ENCODE peak calls at places on chromosomes 1 and 21, in six cellular contexts. One of them, this sample, is unnamed.
A peak's percentile ranks its signal among the peaks of the same experiment; 100 is the strongest.

GRCh38 chr1:171581226-171581625 is 40.8 kb upstream of the MYOCOS start:
- DNase-seq in left lung: no peak
- DNase-seq in adrenal gland: no peak
- DNase-seq in fibroblast of pulmonary artery: no peak
- DNase-seq in esophagus muscularis mucosa: no peak
- DNase-seq in uterus: no peak
- DNase-seq in this sample: no peak

GRCh38 chr1:15501208-15502032 is 22.6 kb downstream of the CASP9 start:
- DNase-seq in left lung: peak; percentile 87
- DNase-seq in adrenal gland: peak; percentile 81
- DNase-seq in fibroblast of pulmonary artery: peak; percentile 61
- DNase-seq in esophagus muscularis mucosa: no peak
- DNase-seq in uterus: no peak
- DNase-seq in this sample: peak; percentile 59

GRCh38 chr1:99600782-99601181 is 45.1 kb upstream of the PALMD start:
- DNase-seq in left lung: no peak
- DNase-seq in adrenal gland: no peak
- DNase-seq in fibroblast of pulmonary artery: peak; percentile 40
- DNase-seq in esophagus muscularis mucosa: no peak
- DNase-seq in uterus: no peak
- DNase-seq in this sample: no peak

GRCh38 chr1:151790940-151791651 is 796 bp upstream of the TDRKH start:
- DNase-seq in left lung: peak; percentile 83
- DNase-seq in adrenal gland: peak; percentile 34
- DNase-seq in fibroblast of pulmonary artery: no peak
- DNase-seq in esophagus muscularis mucosa: no peak
- DNase-seq in uterus: no peak
- DNase-seq in this sample: peak; percentile 10

GRCh38 chr1:153742411-153743142 is 14.7 kb downstream of the INTS3 start:
- DNase-seq in left lung: no peak
- DNase-seq in adrenal gland: peak; percentile 52
- DNase-seq in fibroblast of pulmonary artery: peak; percentile 47
- DNase-seq in esophagus muscularis mucosa: no peak
- DNase-seq in uterus: no peak
- DNase-seq in this sample: peak; percentile 50

GRCh38 chr1:201731592-201731991 is 97.4 kb upstream of the IPO9 start:
- DNase-seq in left lung: no peak
- DNase-seq in adrenal gland: no peak
- DNase-seq in fibroblast of pulmonary artery: no peak
- DNase-seq in esophagus muscularis mucosa: no peak
- DNase-seq in uterus: no peak
- DNase-seq in this sample: peak; percentile 78

GRCh38 chr21:40404319-40404906 is 442.5 kb downstream of the DSCAM start:
- DNase-seq in left lung: no peak
- DNase-seq in adrenal gland: no peak
- DNase-seq in fibroblast of pulmonary artery: no peak
- DNase-seq in esophagus muscularis mucosa: no peak
- DNase-seq in uterus: no peak
- DNase-seq in this sample: no peak

GRCh38 chr1:43563779-43564616 is 33.3 kb downstream of the PTPRF start:
- DNase-seq in left lung: no peak
- DNase-seq in adrenal gland: peak; percentile 51
- DNase-seq in fibroblast of pulmonary artery: peak; percentile 24
- DNase-seq in esophagus muscularis mucosa: no peak
- DNase-seq in uterus: peak; percentile 83
- DNase-seq in this sample: no peak

GRCh38 chr1:64743954-64744491 is 852 bp upstream of the RAVER2 start:
- DNase-seq in left lung: no peak
- DNase-seq in adrenal gland: no peak
- DNase-seq in fibroblast of pulmonary artery: no peak
- DNase-seq in esophagus muscularis mucosa: no peak
- DNase-seq in uterus: no peak
- DNase-seq in this sample: no peak

GRCh38 chr21:31865429-31865970 is 7.3 kb upstream of the HUNK start:
- DNase-seq in left lung: no peak
- DNase-seq in adrenal gland: no peak
- DNase-seq in fibroblast of pulmonary artery: no peak
- DNase-seq in esophagus muscularis mucosa: no peak
- DNase-seq in uterus: no peak
- DNase-seq in this sample: no peak

GRCh38 chr1:187167555-187167954 is 338.8 kb downstream of the PLA2G4A start:
- DNase-seq in left lung: no peak
- DNase-seq in adrenal gland: no peak
- DNase-seq in fibroblast of pulmonary artery: no peak
- DNase-seq in esophagus muscularis mucosa: no peak
- DNase-seq in uterus: no peak
- DNase-seq in this sample: no peak

GRCh38 chr1:8439015-8439702 is 121.2 kb downstream of the SLC45A1 start:
- DNase-seq in left lung: peak; percentile 94
- DNase-seq in adrenal gland: peak; percentile 74
- DNase-seq in fibroblast of pulmonary artery: peak; percentile 87
- DNase-seq in esophagus muscularis mucosa: peak; percentile 95
- DNase-seq in uterus: peak; percentile 73
- DNase-seq in this sample: peak; percentile 86

GRCh38 chr1:157968951-157969350 is 24.5 kb upstream of the KIRREL1 start:
- DNase-seq in left lung: no peak
- DNase-seq in adrenal gland: no peak
- DNase-seq in fibroblast of pulmonary artery: peak; percentile 93
- DNase-seq in esophagus muscularis mucosa: no peak
- DNase-seq in uterus: peak; percentile 35
- DNase-seq in this sample: peak; percentile 50

GRCh38 chr1:173241528-173242347 is 34.6 kb upstream of the TNFSF4 start:
- DNase-seq in left lung: no peak
- DNase-seq in adrenal gland: no peak
- DNase-seq in fibroblast of pulmonary artery: no peak
- DNase-seq in esophagus muscularis mucosa: no peak
- DNase-seq in uterus: no peak
- DNase-seq in this sample: no peak

GRCh38 chr1:246096356-246096755 is 410.7 kb downstream of the SMYD3 start:
- DNase-seq in left lung: no peak
- DNase-seq in adrenal gland: no peak
- DNase-seq in fibroblast of pulmonary artery: no peak
- DNase-seq in esophagus muscularis mucosa: no peak
- DNase-seq in uterus: no peak
- DNase-seq in this sample: no peak

GRCh38 chr1:41681331-41682136 is 197.1 kb upstream of the EDN2 start:
- DNase-seq in left lung: no peak
- DNase-seq in adrenal gland: no peak
- DNase-seq in fibroblast of pulmonary artery: no peak
- DNase-seq in esophagus muscularis mucosa: no peak
- DNase-seq in uterus: no peak
- DNase-seq in this sample: peak; percentile 89

GRCh38 chr1:28296401-28297220 is 32.2 kb upstream of the MED18 start:
- DNase-seq in left lung: no peak
- DNase-seq in adrenal gland: peak; percentile 31
- DNase-seq in fibroblast of pulmonary artery: peak; percentile 82
- DNase-seq in esophagus muscularis mucosa: no peak
- DNase-seq in uterus: peak; percentile 91
- DNase-seq in this sample: peak; percentile 88
- H3K4me3 ChIP-seq in left lung: no peak overlapping the region
- H3K4me3 ChIP-seq in adrenal gland: peak overlapping the region; percentile 31
- H3K4me3 ChIP-seq in fibroblast of pulmonary artery: peak overlapping the region; percentile 26
- H3K4me3 ChIP-seq in esophagus muscularis mucosa: no peak overlapping the region
- H3K4me3 ChIP-seq in uterus: no peak overlapping the region
- H3K4me3 ChIP-seq in this sample: peak overlapping the region; percentile 2

GRCh38 chr1:92486251-92487077 is at the start of gene GFI1:
- DNase-seq in left lung: peak; percentile 91
- DNase-seq in adrenal gland: no peak
- DNase-seq in fibroblast of pulmonary artery: peak; percentile 17
- DNase-seq in esophagus muscularis mucosa: no peak
- DNase-seq in uterus: no peak
- DNase-seq in this sample: peak; percentile 23
- TF ChIP-seq CTCF in left lung: no peak
- TF ChIP-seq CTCF in adrenal gland: no peak
- TF ChIP-seq CTCF in fibroblast of pulmonary artery: no peak
- TF ChIP-seq CTCF in esophagus muscularis mucosa: no peak
- TF ChIP-seq CTCF in uterus: no peak
- TF ChIP-seq CTCF in this sample: no peak

DNA sequence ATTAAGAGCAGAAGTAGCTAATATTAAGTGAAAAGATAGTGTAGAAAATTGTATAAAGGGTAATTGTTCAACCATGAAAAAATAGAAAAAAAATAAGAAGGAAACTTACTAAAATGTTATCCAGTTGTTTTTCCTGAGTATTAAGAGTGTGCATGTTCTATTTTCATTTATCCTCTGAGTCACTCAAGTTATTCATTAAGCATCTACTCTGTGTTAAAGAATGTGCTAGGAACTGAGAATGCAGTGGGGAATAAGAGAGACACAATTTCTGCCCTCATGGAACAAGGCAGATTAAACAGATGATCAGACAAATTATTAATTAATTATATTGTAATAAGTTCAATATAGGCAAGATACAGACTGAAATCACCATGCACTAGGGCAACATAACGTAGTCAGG is 10.8 kb upstream of the PIGK start:
- DNase-seq in left lung: no peak
- DNase-seq in adrenal gland: no peak
- DNase-seq in fibroblast of pulmonary artery: no peak
- DNase-seq in esophagus muscularis mucosa: no peak
- DNase-seq in uterus: no peak
- DNase-seq in this sample: no peak
- H3K4me3 ChIP-seq in left lung: no peak overlapping the region
- H3K4me3 ChIP-seq in adrenal gland: no peak overlapping the region
- H3K4me3 ChIP-seq in fibroblast of pulmonary artery: no peak overlapping the region
- H3K4me3 ChIP-seq in esophagus muscularis mucosa: no peak overlapping the region
- H3K4me3 ChIP-seq in uterus: no peak overlapping the region
- H3K4me3 ChIP-seq in this sample: no peak overlapping the region

GRCh38 chr1:2462819-2463218 is 13.3 kb upstream of the PLCH2 start:
- DNase-seq in left lung: no peak
- DNase-seq in adrenal gland: no peak
- DNase-seq in fibroblast of pulmonary artery: no peak
- DNase-seq in esophagus muscularis mucosa: no peak
- DNase-seq in uterus: no peak
- DNase-seq in this sample: no peak

GRCh38 chr1:2460996-2461751 is 14.9 kb upstream of the PLCH2 start:
- DNase-seq in left lung: no peak
- DNase-seq in adrenal gland: peak; percentile 40
- DNase-seq in fibroblast of pulmonary artery: no peak
- DNase-seq in esophagus muscularis mucosa: no peak
- DNase-seq in uterus: no peak
- DNase-seq in this sample: no peak

GRCh38 chr1:2457444-2457843 is 18.6 kb upstream of the PLCH2 start:
- DNase-seq in left lung: no peak
- DNase-seq in adrenal gland: no peak
- DNase-seq in fibroblast of pulmonary artery: no peak
- DNase-seq in esophagus muscularis mucosa: no peak
- DNase-seq in uterus: no peak
- DNase-seq in this sample: no peak

GRCh38 chr1:2460203-2460602 is 15.9 kb upstream of the PLCH2 start:
- DNase-seq in left lung: no peak
- DNase-seq in adrenal gland: no peak
- DNase-seq in fibroblast of pulmonary artery: no peak
- DNase-seq in esophagus muscularis mucosa: no peak
- DNase-seq in uterus: no peak
- DNase-seq in this sample: no peak

DNA sequence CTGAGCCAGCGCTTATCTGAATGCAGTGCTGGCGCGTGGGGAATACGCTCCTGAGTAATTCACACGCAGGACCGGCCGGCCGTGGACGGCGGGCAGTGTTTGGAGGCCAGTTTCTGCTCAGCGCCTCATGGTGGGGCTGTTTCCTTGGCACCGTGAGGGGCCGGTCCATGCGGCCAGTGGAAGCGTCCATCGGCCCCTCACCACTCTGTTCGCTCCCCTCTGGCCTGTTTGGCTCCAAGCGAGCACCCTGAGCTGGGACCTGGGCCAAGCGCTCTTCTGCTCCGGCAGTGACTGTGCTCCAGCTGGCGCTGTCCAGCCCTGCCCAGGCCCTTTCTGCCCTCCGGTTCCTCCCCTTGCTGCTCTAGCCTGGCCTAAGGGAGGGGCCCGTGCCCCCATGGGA is 16.3 kb upstream of the PLCH2 start:
- DNase-seq in left lung: no peak
- DNase-seq in adrenal gland: peak; percentile 70
- DNase-seq in fibroblast of pulmonary artery: peak; percentile 53
- DNase-seq in esophagus muscularis mucosa: no peak
- DNase-seq in uterus: no peak
- DNase-seq in this sample: peak; percentile 34
- TF ChIP-seq CTCF in left lung: no peak
- TF ChIP-seq CTCF in adrenal gland: peak; percentile 25
- TF ChIP-seq CTCF in fibroblast of pulmonary artery: peak; percentile 28
- TF ChIP-seq CTCF in esophagus muscularis mucosa: no peak
- TF ChIP-seq CTCF in uterus: no peak
- TF ChIP-seq CTCF in this sample: peak; percentile 34

GRCh38 chr1:70828177-70828576 is 219.4 kb downstream of the PTGER3 start:
- DNase-seq in left lung: no peak
- DNase-seq in adrenal gland: no peak
- DNase-seq in fibroblast of pulmonary artery: no peak
- DNase-seq in esophagus muscularis mucosa: no peak
- DNase-seq in uterus: no peak
- DNase-seq in this sample: no peak
- H3K4me3 ChIP-seq in left lung: no peak overlapping the region
- H3K4me3 ChIP-seq in adrenal gland: no peak overlapping the region
- H3K4me3 ChIP-seq in fibroblast of pulmonary artery: no peak overlapping the region
- H3K4me3 ChIP-seq in esophagus muscularis mucosa: no peak overlapping the region
- H3K4me3 ChIP-seq in uterus: no peak overlapping the region
- H3K4me3 ChIP-seq in this sample: no peak overlapping the region

DNA sequence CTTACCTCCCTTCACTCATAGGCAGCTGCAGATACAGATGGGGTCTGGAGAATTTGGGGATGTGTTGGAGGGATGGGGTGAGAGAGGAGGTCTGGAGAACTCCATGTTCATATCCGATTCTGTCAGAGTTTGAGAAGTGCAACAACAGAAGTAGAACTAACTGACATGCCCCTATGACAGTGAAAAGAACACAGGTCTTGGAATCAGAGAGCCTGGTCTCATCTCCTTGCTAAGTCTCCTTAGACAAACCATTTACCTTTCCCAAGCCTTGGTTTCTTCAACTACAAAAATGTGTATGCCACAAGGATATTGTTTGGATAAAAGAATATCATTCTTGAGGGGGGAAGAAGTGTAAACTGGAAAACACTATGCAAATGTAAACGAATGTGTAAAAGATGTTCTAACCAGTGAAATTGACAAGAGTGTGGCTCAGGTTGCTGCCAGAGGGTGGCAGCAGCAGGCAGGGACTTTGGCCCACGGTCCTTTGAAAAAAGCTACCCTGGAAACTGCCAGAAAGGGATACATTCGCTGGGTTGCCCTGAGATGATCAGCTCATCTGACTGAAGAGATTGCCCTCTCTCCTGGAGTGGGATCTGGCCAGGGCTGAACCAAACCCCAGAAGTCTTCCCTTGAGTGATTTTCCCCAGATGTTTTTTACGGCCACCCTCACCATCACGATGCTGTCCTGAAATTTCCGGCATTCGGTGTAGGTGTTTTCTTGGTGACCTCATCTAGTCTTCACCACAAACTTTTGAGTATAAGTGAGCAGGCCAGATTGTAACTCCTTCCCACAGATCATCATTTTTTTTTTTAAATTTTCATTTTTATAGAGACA is 17.0 kb upstream of the CD2 start:
- DNase-seq in left lung: no peak
- DNase-seq in adrenal gland: peak; percentile 61
- DNase-seq in fibroblast of pulmonary artery: peak; percentile 81
- DNase-seq in esophagus muscularis mucosa: no peak
- DNase-seq in uterus: peak; percentile 38
- DNase-seq in this sample: peak; percentile 55
- TF ChIP-seq CTCF in left lung: peak; percentile 60
- TF ChIP-seq CTCF in adrenal gland: peak; percentile 54
- TF ChIP-seq CTCF in fibroblast of pulmonary artery: peak; percentile 92
- TF ChIP-seq CTCF in esophagus muscularis mucosa: peak; percentile 66
- TF ChIP-seq CTCF in uterus: peak; percentile 70
- TF ChIP-seq CTCF in this sample: peak; percentile 76